ENCODE peak calls at places on chromosome 9, in ten cellular contexts. Y, R, N, I, T, O, P, U, Q and E are unnamed samples.

GRCh38 chr9:89036383-89036782 is 45.1 kb downstream of the S1PR3 start:
- DNase-seq in P (no peak), O (no peak), R (no peak), I (no peak), U (no peak), Q (no peak), N (no peak), Y (no peak), T (no peak), E (peak)

GRCh38 chr9:114156311-114156657 is 947 bp downstream of the COL27A1 start:
- DNase-seq in Y (no peak), I (peak), Q (no peak), U (no peak), P (no peak), R (no peak), T (no peak), O (peak), N (no peak), E (no peak)

GRCh38 chr9:91495450-91495849 is 71.8 kb upstream of the NFIL3 start:
- DNase-seq in Q (no peak), U (no peak), I (no peak), T (no peak), P (no peak), O (no peak), R (no peak), Y (no peak), N (no peak), E (peak)

GRCh38 chr9:124003636-124004349 is 7.8 kb upstream of the LHX2 start:
- DNase-seq in R (no peak), Q (no peak), I (no peak), N (no peak), O (no peak), Y (no peak), P (no peak), U (no peak), T (no peak), E (no peak)

GRCh38 chr9:130660683-130661460 is 3.5 kb upstream of the PRDM12 start:
- DNase-seq in Y (no peak), U (no peak), R (no peak), T (no peak), Q (no peak), P (no peak), O (no peak), N (no peak), I (no peak), E (no peak)

GRCh38 chr9:21102311-21102710 is 24.6 kb upstream of the IFNB1 start:
- DNase-seq in I (no peak), U (no peak), P (no peak), Y (no peak), N (no peak), Q (no peak), O (no peak), R (no peak), T (no peak), E (no peak)

GRCh38 chr9:112640311-112640710 is 77.6 kb downstream of the INIP start:
- DNase-seq in Q (no peak), R (no peak), I (no peak), N (no peak), T (no peak), P (no peak), Y (no peak), U (no peak), O (no peak), E (no peak)

GRCh38 chr9:91682806-91683205 is 259.2 kb upstream of the NFIL3 start:
- DNase-seq in T (no peak), Y (no peak), U (no peak), O (no peak), N (no peak), R (no peak), P (no peak), I (no peak), Q (no peak), E (peak)

GRCh38 chr9:125659201-125659840 is 47.7 kb downstream of the MAPKAP1 start:
- DNase-seq in Y (no peak), R (no peak), N (no peak), T (no peak), O (no peak), U (no peak), I (no peak), P (no peak), Q (no peak), E (no peak)

GRCh38 chr9:5696884-5697283 is 68.0 kb downstream of the RIC1 start:
- DNase-seq in U (no peak), Q (no peak), O (no peak), T (no peak), N (no peak), Y (no peak), I (no peak), R (no peak), P (no peak), E (no peak)

GRCh38 chr9:127968717-127969383 is 11.9 kb downstream of the EEIG1 start:
- DNase-seq in P (no peak), N (peak), R (peak), Q (no peak), I (no peak), U (no peak), Y (no peak), T (no peak), O (no peak), E (peak)

GRCh38 chr9:99127372-99128132 is 22.6 kb downstream of the TGFBR1 start:
- DNase-seq in R (no peak), O (no peak), I (no peak), Q (no peak), N (no peak), Y (no peak), T (no peak), U (no peak), P (no peak), E (peak)

GRCh38 chr9:89234186-89234585 is 55.6 kb upstream of the SHC3 start:
- DNase-seq in Y (no peak), U (no peak), I (no peak), N (no peak), R (no peak), O (no peak), T (no peak), P (no peak), Q (no peak), E (no peak)